ENCODE peak calls at places on chromosome 18, in ten cellular contexts. X, W, G, M, U, H, O, T, A and S are unnamed samples.

GRCh38 chr18:7946724-7947377 is 379.7 kb downstream of the PTPRM start:
- DNase-seq in X (peak), W (peak), G (no peak), M (peak), U (no peak), H (peak), O (no peak), T (peak), A (peak), S (peak)

GRCh38 chr18:58581265-58581664 is 47.6 kb downstream of the ALPK2 start:
- DNase-seq in X (no peak), W (peak), G (no peak), M (peak), U (no peak), H (no peak), O (no peak), T (no peak), A (no peak), S (peak)

GRCh38 chr18:44835555-44836156 is 155.0 kb downstream of the SETBP1 start:
- DNase-seq in X (no peak), W (no peak), G (no peak), M (no peak), U (no peak), H (no peak), O (no peak), T (no peak), A (no peak), S (peak)

GRCh38 chr18:63131106-63131943 is 188.2 kb downstream of the BCL2 start:
- DNase-seq in X (peak), W (peak), G (no peak), M (peak), U (peak), H (peak), O (peak), T (no peak), A (peak), S (peak)

GRCh38 chr18:36298113-36298701 is 694 bp downstream of the FHOD3 start:
- DNase-seq in X (peak), W (no peak), G (no peak), M (no peak), U (peak), H (peak), O (no peak), T (peak), A (peak), S (peak)

GRCh38 chr18:61761875-61762274 is 130.9 kb downstream of the RNF152 start:
- DNase-seq in X (no peak), W (no peak), G (no peak), M (no peak), U (no peak), H (no peak), O (no peak), T (no peak), A (no peak), S (no peak)

GRCh38 chr18:74906189-74906588 is 302.8 kb downstream of the PTGR3 start:
- DNase-seq in X (no peak), W (peak), G (no peak), M (no peak), U (no peak), H (peak), O (no peak), T (no peak), A (no peak), S (no peak)

GRCh38 chr18:62987035-62987830 is 271.9 kb downstream of the PHLPP1 start:
- DNase-seq in X (no peak), W (no peak), G (no peak), M (no peak), U (no peak), H (no peak), O (no peak), T (no peak), A (no peak), S (no peak)

GRCh38 chr18:10304853-10305252 is 149.6 kb upstream of the APCDD1 start:
- DNase-seq in X (no peak), W (peak), G (no peak), M (peak), U (no peak), H (no peak), O (no peak), T (peak), A (no peak), S (peak)

GRCh38 chr18:9653390-9653789 is 39.0 kb upstream of the PPP4R1 start:
- DNase-seq in X (peak), W (peak), G (no peak), M (no peak), U (no peak), H (no peak), O (no peak), T (no peak), A (no peak), S (peak)

GRCh38 chr18:43805646-43806194 is 528.4 kb upstream of the SYT4 start:
- DNase-seq in X (no peak), W (peak), G (no peak), M (peak), U (peak), H (peak), O (no peak), T (no peak), A (no peak), S (peak)

GRCh38 chr18:49625021-49625691 is 63.3 kb downstream of the LIPG start:
- DNase-seq in X (no peak), W (no peak), G (no peak), M (no peak), U (no peak), H (no peak), O (no peak), T (no peak), A (no peak), S (peak)

GRCh38 chr18:7038330-7038846 is 79.2 kb downstream of the LAMA1 start:
- DNase-seq in X (no peak), W (peak), G (no peak), M (peak), U (peak), H (peak), O (no peak), T (peak), A (peak), S (peak)

GRCh38 chr18:48308027-48308635 is 101.1 kb downstream of the ZBTB7C start:
- DNase-seq in X (no peak), W (no peak), G (no peak), M (no peak), U (no peak), H (no peak), O (no peak), T (no peak), A (no peak), S (no peak)

GRCh38 chr18:55470826-55471225 is 117.2 kb downstream of the TCF4 start:
- DNase-seq in X (no peak), W (no peak), G (no peak), M (no peak), U (no peak), H (no peak), O (no peak), T (no peak), A (no peak), S (no peak)

GRCh38 chr18:45686892-45687611 is 36.9 kb upstream of the SLC14A1 start:
- DNase-seq in X (no peak), W (no peak), G (peak), M (no peak), U (no peak), H (no peak), O (peak), T (peak), A (no peak), S (peak)

GRCh38 chr18:24600076-24600654 is 139.7 kb downstream of the HRH4 start:
- DNase-seq in X (peak), W (peak), G (peak), M (peak), U (peak), H (peak), O (no peak), T (peak), A (peak), S (peak)

GRCh38 chr18:63994783-63995399 is 25.0 kb downstream of the SERPINB8 start:
- DNase-seq in X (peak), W (peak), G (peak), M (peak), U (peak), H (peak), O (peak), T (peak), A (peak), S (peak)

GRCh38 chr18:8849696-8850095 is 144.3 kb downstream of the MTCL1 start:
- DNase-seq in X (no peak), W (no peak), G (no peak), M (peak), U (no peak), H (no peak), O (no peak), T (no peak), A (no peak), S (peak)

GRCh38 chr18:10057808-10058791 is 144.3 kb downstream of the VAPA start:
- DNase-seq in X (no peak), W (peak), G (no peak), M (peak), U (no peak), H (no peak), O (no peak), T (no peak), A (no peak), S (peak)

GRCh38 chr18:369224-370010 is 101.6 kb upstream of the THOC1 start:
- DNase-seq in X (no peak), W (no peak), G (no peak), M (no peak), U (no peak), H (no peak), O (no peak), T (no peak), A (no peak), S (peak)

GRCh38 chr18:48473816-48474215 is 64.6 kb upstream of the ZBTB7C start:
- DNase-seq in X (no peak), W (no peak), G (no peak), M (no peak), U (no peak), H (no peak), O (no peak), T (no peak), A (no peak), S (no peak)

GRCh38 chr18:67232406-67232805 is 284.1 kb downstream of the DSEL start:
- DNase-seq in X (no peak), W (peak), G (no peak), M (peak), U (no peak), H (no peak), O (no peak), T (no peak), A (no peak), S (peak)

GRCh38 chr18:47418746-47419145 is 167.3 kb upstream of the SKOR2 start:
- DNase-seq in X (no peak), W (no peak), G (no peak), M (peak), U (no peak), H (no peak), O (no peak), T (no peak), A (no peak), S (peak)

GRCh38 chr18:75127143-75128021 is 81.6 kb downstream of the PTGR3 start:
- DNase-seq in X (no peak), W (no peak), G (no peak), M (no peak), U (no peak), H (no peak), O (no peak), T (no peak), A (no peak), S (no peak)

GRCh38 chr18:64749884-64750283 is 601.0 kb upstream of the LINC00305 start:
- DNase-seq in X (no peak), W (no peak), G (no peak), M (no peak), U (no peak), H (no peak), O (no peak), T (no peak), A (no peak), S (no peak)

GRCh38 chr18:65620076-65620696 is 130.6 kb upstream of the CDH7 start:
- DNase-seq in X (no peak), W (no peak), G (no peak), M (no peak), U (no peak), H (no peak), O (no peak), T (no peak), A (no peak), S (no peak)

GRCh38 chr18:48342125-48342524 is 67.1 kb downstream of the ZBTB7C start:
- DNase-seq in X (no peak), W (no peak), G (no peak), M (no peak), U (peak), H (peak), O (no peak), T (no peak), A (no peak), S (no peak)

GRCh38 chr18:45726603-45727002 is 2.6 kb downstream of the SLC14A1 start:
- DNase-seq in X (no peak), W (no peak), G (no peak), M (no peak), U (no peak), H (no peak), O (no peak), T (peak), A (no peak), S (no peak)

GRCh38 chr18:3097082-3097481 is 84.1 kb upstream of the LPIN2 start:
- DNase-seq in X (no peak), W (no peak), G (no peak), M (no peak), U (no peak), H (no peak), O (no peak), T (no peak), A (no peak), S (no peak)

GRCh38 chr18:74804677-74805076 is 207.0 kb downstream of the ZNF407 start:
- DNase-seq in X (no peak), W (no peak), G (no peak), M (no peak), U (no peak), H (no peak), O (no peak), T (no peak), A (no peak), S (no peak)

GRCh38 chr18:54717673-54718435 is 110.4 kb upstream of the RAB27B start:
- DNase-seq in X (peak), W (peak), G (peak), M (peak), U (no peak), H (no peak), O (peak), T (no peak), A (peak), S (no peak)

GRCh38 chr18:13566941-13567762 is 159.2 kb downstream of the FAM210A start:
- DNase-seq in X (no peak), W (no peak), G (no peak), M (no peak), U (no peak), H (no peak), O (no peak), T (no peak), A (no peak), S (no peak)

GRCh38 chr18:10316778-10317177 is 137.7 kb upstream of the APCDD1 start:
- DNase-seq in X (no peak), W (no peak), G (no peak), M (no peak), U (no peak), H (no peak), O (no peak), T (no peak), A (no peak), S (no peak)

GRCh38 chr18:63591725-63592124 is 4.6 kb downstream of the SERPINB13 start:
- DNase-seq in X (no peak), W (no peak), G (no peak), M (no peak), U (no peak), H (no peak), O (no peak), T (no peak), A (no peak), S (no peak)

GRCh38 chr18:27688581-27688980 is 488.3 kb downstream of the CDH2 start:
- DNase-seq in X (no peak), W (no peak), G (no peak), M (no peak), U (no peak), H (no peak), O (no peak), T (no peak), A (no peak), S (no peak)